ENCODE peak calls at places on chromosomes 4 and X, in four cellular contexts. S is right lobe of liver, O is OCI-LY7, V is right atrium auricular region. U is an unnamed sample. For H3K36me3, the result is how much of the 10 kb centered on the place peaks cover.

GRCh38 chrX:136318895-136319597 is 18.3 kb downstream of the ADGRG4 start:
- DNase-seq in O (no peak), S (no peak), V (no peak), U (no peak)

GRCh38 chrX:132395059-132395458 is 93.8 kb downstream of the MBNL3 start:
- DNase-seq in V (no peak), S (no peak), O (no peak), U (no peak)

GRCh38 chr4:41204400-41204978 is 9.9 kb downstream of the APBB2 start:
- DNase-seq in O (no peak), V (no peak), S (peak), U (no peak)

GRCh38 chr4:54566608-54567007 is 91.1 kb upstream of the KIT start:
- DNase-seq in V (no peak), S (no peak), O (no peak), U (no peak)

GRCh38 chr4:7295917-7296660 is 103.8 kb downstream of the SORCS2 start:
- DNase-seq in O (no peak), V (no peak), S (peak), U (no peak)

GRCh38 chrX:41759817-41760216 is 35.8 kb downstream of the GPR82 start:
- DNase-seq in O (peak), V (no peak), S (no peak), U (no peak)

GRCh38 chr4:15294832-15295231 is 133.0 kb upstream of the C1QTNF7 start:
- DNase-seq in O (no peak), S (no peak), V (no peak), U (no peak)

GRCh38 chr4:182338059-182338458 is 94.9 kb downstream of the TENM3 start:
- DNase-seq in V (no peak), S (no peak), O (no peak), U (no peak)

GRCh38 chr4:151668687-151669402 is 92.0 kb downstream of the GATB start:
- DNase-seq in S (no peak), O (no peak), V (no peak), U (no peak)

GRCh38 chr4:145937990-145938611 is 522 bp downstream of the ZNF827 start:
- DNase-seq in V (no peak), O (peak), S (no peak), U (no peak)

GRCh38 chr4:140103676-140104075 is 50.3 kb downstream of the MAML3 start:
- DNase-seq in O (peak), V (no peak), S (no peak), U (no peak)

GRCh38 chr4:149765630-149766029 is 50.0 kb downstream of the IQCM start:
- DNase-seq in O (no peak), S (no peak), V (no peak), U (no peak)

GRCh38 chr4:152862608-152863007 is 73.5 kb upstream of the FHDC1 start:
- DNase-seq in V (no peak), O (no peak), S (no peak), U (no peak)

GRCh38 chr4:107072836-107073736 is 37.0 kb upstream of the DKK2 start:
- DNase-seq in S (no peak), O (no peak), V (no peak), U (no peak)

GRCh38 chr4:139593091-139593564 is 37.1 kb upstream of the SETD7 start:
- DNase-seq in O (no peak), V (peak), S (no peak), U (no peak)

GRCh38 chr4:123488916-123489315 is 92.3 kb downstream of the SPRY1 start:
- DNase-seq in V (no peak), O (no peak), S (no peak), U (no peak)

GRCh38 chr4:168421671-168422070 is 58.6 kb downstream of the DDX60L start:
- DNase-seq in S (no peak), V (no peak), O (no peak), U (no peak)

GRCh38 chr4:121885115-121885514 is 14.8 kb upstream of the BBS7 start:
- DNase-seq in O (no peak), V (no peak), S (no peak), U (no peak)

GRCh38 chr4:21992330-21992729 is 43.8 kb upstream of the KCNIP4 start:
- DNase-seq in S (no peak), V (no peak), O (no peak), U (no peak)

GRCh38 chrX:3532571-3532970 is 180.9 kb downstream of the PRKX start:
- DNase-seq in V (no peak), S (no peak), O (no peak), U (no peak)

GRCh38 chr4:101192244-101192643 is 155.1 kb downstream of the PPP3CA start:
- DNase-seq in V (no peak), S (no peak), O (no peak), U (no peak)

GRCh38 chrX:153953342-153953830 is 8.9 kb upstream of the RENBP start:
- DNase-seq in S (no peak), O (peak), V (peak), U (peak)

GRCh38 chrX:31168596-31168995 is 96.8 kb upstream of the FTHL17 start:
- DNase-seq in V (no peak), O (peak), S (no peak), U (no peak)
- H3K36me3 ChIP-seq in V (under half), O (half or more), S (under half), U (under half)

DNA sequence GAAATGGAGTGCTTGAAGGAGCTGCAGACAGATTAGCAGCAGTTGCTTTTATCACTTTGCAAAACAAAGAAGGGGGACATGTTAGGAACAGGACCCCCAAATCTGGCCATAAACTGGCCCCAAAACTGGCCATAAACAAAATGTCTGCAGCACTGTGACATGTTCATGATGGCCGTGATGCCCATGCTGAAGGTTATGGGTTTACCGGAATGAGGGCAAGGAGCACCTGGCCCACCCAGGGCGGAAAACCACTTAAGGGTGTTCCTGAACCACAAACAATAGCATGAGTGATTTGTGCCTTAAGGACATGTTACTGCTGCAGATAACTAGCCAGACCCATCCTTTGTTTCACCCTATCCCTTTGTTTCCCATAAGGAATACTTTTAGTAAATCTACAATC is 79.6 kb upstream of the GC start:
- DNase-seq in V (no peak), S (no peak), O (no peak), U (no peak)
- H3K36me3 ChIP-seq in V (under half), S (under half), O (under half), U (under half)

GRCh38 chr4:158715787-158716186 is 7.4 kb downstream of the PPID start:
- DNase-seq in V (no peak), O (no peak), S (no peak), U (no peak)
- H3K36me3 ChIP-seq in V (half or more), O (half or more), S (under half), U (under half)

DNA sequence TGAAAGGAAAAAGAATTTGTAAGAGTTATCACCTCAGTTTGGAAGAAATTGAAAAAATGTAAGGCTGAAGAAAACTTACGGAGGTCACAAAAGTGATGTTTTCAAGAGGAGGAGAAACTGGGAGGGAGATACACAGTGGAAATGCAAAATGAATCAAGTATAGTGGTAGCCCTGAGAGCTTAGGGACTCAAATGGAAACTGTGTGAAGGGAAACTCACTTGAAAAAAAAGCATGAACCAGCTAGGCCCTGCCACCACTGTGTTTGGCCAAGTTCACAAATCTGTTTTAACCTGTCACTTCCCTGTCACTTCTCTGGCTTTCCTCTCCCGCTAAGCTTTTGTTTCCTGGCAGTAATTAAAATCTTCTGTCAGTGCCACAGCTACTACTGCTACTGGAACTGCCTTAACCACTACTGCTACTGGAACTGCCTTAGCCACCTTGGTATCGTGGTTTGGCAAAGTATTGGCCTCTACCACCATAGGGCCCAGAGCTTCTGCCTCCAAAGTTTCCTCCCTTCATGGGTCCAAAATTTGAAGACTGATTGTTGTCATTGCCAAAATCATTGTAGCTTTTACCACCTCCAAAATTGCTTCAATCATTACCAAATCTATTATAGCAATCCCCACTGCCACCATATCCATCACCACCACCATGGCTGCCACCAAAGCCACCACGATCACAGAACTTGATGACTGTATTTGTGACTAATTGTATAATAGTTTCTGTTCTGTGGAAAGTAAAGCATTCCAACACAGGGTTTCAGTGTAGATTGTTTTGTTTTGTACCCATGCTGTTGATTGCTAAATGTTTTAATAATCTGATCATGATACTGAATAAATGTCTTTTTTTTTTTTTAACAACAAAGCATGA is 41.5 kb downstream of the SMARCA5 start:
- DNase-seq in O (no peak), S (no peak), V (no peak), U (no peak)
- H3K36me3 ChIP-seq in O (half or more), S (under half), V (under half), U (under half)

GRCh38 chrX:71615056-71615455 is 3.3 kb downstream of the CXCR3 start:
- DNase-seq in V (no peak), O (no peak), S (no peak), U (peak)

GRCh38 chrX:71616672-71617529 is 1.4 kb downstream of the CXCR3 start:
- DNase-seq in O (no peak), S (peak), V (no peak), U (no peak)

GRCh38 chrX:71615954-71616353 is 2.4 kb downstream of the CXCR3 start:
- DNase-seq in O (no peak), V (no peak), S (no peak), U (peak)

GRCh38 chrX:71609095-71609750 is 9.1 kb downstream of the CXCR3 start:
- DNase-seq in O (peak), V (no peak), S (no peak), U (no peak)

GRCh38 chrX:71612256-71612655 is 6.1 kb downstream of the CXCR3 start:
- DNase-seq in V (no peak), O (no peak), S (no peak), U (peak)
- H3K36me3 ChIP-seq in V (half or more), O (under half), S (under half), U (under half)

GRCh38 chrX:53630261-53630660 is 56.3 kb downstream of the HUWE1 start:
- DNase-seq in V (no peak), O (no peak), S (no peak), U (no peak)
- H3K36me3 ChIP-seq in V (half or more), O (half or more), S (under half), U (under half)

DNA sequence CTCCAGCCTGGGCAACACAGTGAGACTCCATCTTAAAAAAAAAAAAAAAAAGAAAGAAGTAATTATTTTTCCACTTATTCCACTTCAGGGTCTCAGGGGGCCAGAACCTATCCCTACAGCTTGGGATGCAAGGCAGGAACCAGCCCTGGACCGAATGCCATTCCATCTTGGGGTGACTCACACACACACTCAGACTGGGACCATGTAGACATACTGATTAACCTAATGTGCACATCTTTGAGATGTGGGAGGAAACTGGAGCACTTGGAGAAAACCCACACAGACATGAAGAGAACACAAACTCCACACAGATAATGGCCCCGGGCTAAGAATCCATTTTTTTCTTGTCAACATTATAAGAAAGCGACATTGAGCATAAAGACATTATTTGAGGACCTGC is 132.5 kb downstream of the PTTG2 start:
- DNase-seq in V (no peak), O (no peak), S (no peak), U (no peak)
- H3K36me3 ChIP-seq in V (under half), O (half or more), S (under half), U (under half)

DNA sequence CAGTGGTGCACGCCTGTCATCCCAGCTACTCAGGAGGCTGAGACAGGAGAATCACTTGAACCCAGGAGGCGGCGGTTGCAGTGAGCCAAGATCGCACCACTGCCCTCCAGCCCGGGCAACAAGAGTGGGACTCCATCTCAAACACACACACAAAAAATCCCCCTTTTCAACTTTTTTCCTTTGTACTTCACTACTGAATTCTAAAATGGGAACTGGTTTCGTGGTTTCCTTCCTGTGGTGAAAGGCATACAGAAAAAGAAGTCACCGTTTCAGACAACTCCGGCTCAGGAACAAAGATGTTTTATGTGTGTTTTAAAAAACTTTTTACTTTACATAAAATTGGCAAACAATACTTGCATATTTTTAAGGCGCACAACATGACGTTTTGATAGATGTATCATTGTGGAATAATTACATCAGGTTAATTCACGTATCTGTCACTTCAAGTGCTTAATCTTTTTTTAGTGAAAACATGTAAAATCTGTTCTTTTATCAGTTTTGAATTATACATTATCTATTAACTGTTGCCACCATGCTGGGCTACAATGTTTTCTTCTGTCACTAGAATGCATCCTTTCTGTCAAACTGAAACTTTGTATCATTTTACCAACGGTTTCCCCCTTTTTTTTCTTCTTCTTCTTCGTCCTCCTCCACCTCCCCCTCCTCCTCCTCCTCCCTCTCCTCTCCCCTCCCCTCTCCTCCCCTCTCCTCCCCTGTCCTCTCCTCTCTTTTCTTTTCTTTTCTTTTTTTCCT is 186.0 kb downstream of the CRLF2 start:
- DNase-seq in V (no peak), O (peak), S (no peak), U (no peak)
- H3K36me3 ChIP-seq in V (under half), O (under half), S (under half), U (under half)

GRCh38 chr4:118816538-118817177 is 19.3 kb downstream of the SEC24D start:
- DNase-seq in V (no peak), O (no peak), S (no peak), U (no peak)
- H3K36me3 ChIP-seq in V (under half), O (half or more), S (under half), U (under half)

GRCh38 chrX:15849555-15849954 is 5.1 kb downstream of the AP1S2 start:
- DNase-seq in S (no peak), V (no peak), O (no peak), U (no peak)

GRCh38 chrX:15838017-15838416 is 16.6 kb downstream of the AP1S2 start:
- DNase-seq in S (no peak), V (no peak), O (peak), U (no peak)

GRCh38 chrX:15848576-15848975 is 6.0 kb downstream of the AP1S2 start:
- DNase-seq in V (no peak), O (no peak), S (no peak), U (no peak)

DNA sequence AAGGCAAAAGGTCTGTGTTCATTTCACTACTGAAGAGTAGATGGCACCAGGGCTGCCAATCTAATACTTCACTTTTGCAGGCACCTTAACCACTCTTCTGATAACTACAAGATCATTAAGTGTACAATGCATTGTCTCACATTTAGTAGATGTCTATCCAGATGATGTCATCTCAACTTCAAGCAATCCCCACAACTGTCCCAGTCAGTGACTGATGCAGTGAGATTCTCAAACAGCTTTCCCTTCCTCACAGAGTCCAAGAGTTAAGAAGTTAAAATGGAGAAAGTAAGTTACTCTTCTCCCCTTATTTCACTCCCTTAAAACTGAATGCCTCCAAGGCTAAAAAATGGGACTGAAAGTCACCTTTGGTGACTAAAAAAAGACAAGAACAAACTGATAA is 10.7 kb downstream of the AP1S2 start:
- DNase-seq in S (no peak), V (no peak), O (no peak), U (no peak)
- H3K36me3 ChIP-seq in S (under half), V (under half), O (half or more), U (under half)

U was measured in sigmoid colon.